ENCODE peak calls at places on chromosomes 6 and 20, in five cellular contexts. L is prostate gland, T is NCI-H345, Z is globus pallidus, X is cardiac fibroblast. S is an unnamed sample.
A peak's percentile ranks its signal among the peaks of the same experiment; 100 is the strongest.

GRCh38 chr6:147507162-147508072 is 1.1 kb upstream of the SAMD5 start:
- DNase-seq in L (no peak), T (peak; percentile 11), Z (no peak), X (peak; percentile 3), S (no peak)

GRCh38 chr6:21840428-21840827 is 246.9 kb downstream of the SOX4 start:
- DNase-seq in L (no peak), T (no peak), Z (no peak), X (peak; percentile 54), S (no peak)

GRCh38 chr6:20404641-20405032 is 3.0 kb downstream of the E2F3 start:
- DNase-seq in L (no peak), T (peak; percentile 55), Z (peak; percentile 5), X (peak; percentile 78), S (peak; percentile 88)

GRCh38 chr20:8304124-8304800 is 172.2 kb downstream of the PLCB1 start:
- DNase-seq in L (no peak), T (peak; percentile 41), Z (no peak), X (no peak), S (no peak)

GRCh38 chr6:122007366-122007765 is 392.1 kb upstream of the HSF2 start:
- DNase-seq in L (no peak), T (no peak), Z (no peak), X (peak; percentile 11), S (no peak)

GRCh38 chr6:128511518-128511917 is 8.9 kb downstream of the PTPRK start:
- DNase-seq in L (no peak), T (no peak), Z (no peak), X (no peak), S (no peak)

GRCh38 chr6:31814677-31815024 is 432 bp downstream of the HSPA1L start:
- DNase-seq in L (peak; percentile 98), T (peak; percentile 97), Z (peak; percentile 99), X (peak; percentile 98), S (peak; percentile 89)

GRCh38 chr6:34241351-34242215 is 4.9 kb downstream of the HMGA1 start:
- DNase-seq in L (no peak), T (no peak), Z (no peak), X (no peak), S (no peak)

GRCh38 chr6:13302751-13303667 is 25.3 kb downstream of the TBC1D7 start:
- DNase-seq in L (no peak), T (no peak), Z (peak; percentile 82), X (peak; percentile 99), S (peak; percentile 93)